ENCODE peak calls at places on chromosomes 6 and 20, in five cellular contexts. One of them, this sample, is unnamed.

GRCh38 chr6:6688951-6689350 is 100.4 kb downstream of the LY86 start:
- DNase-seq in endothelial cell of umbilical vein: peak
- DNase-seq in ELF-1: no peak
- DNase-seq in AG08396: no peak
- DNase-seq in cardiac fibroblast: no peak
- DNase-seq in this sample: no peak

GRCh38 chr20:62643521-62644043 is 1.3 kb downstream of the SLCO4A1 start:
- DNase-seq in endothelial cell of umbilical vein: no peak
- DNase-seq in ELF-1: no peak
- DNase-seq in AG08396: no peak
- DNase-seq in cardiac fibroblast: no peak
- DNase-seq in this sample: no peak

GRCh38 chr6:63649269-63649668 is 13.7 kb downstream of the PHF3 start:
- DNase-seq in endothelial cell of umbilical vein: no peak
- DNase-seq in ELF-1: no peak
- DNase-seq in AG08396: no peak
- DNase-seq in cardiac fibroblast: no peak
- DNase-seq in this sample: no peak

GRCh38 chr20:25014816-25015215 is 22.3 kb upstream of the APMAP start:
- DNase-seq in endothelial cell of umbilical vein: no peak
- DNase-seq in ELF-1: no peak
- DNase-seq in AG08396: no peak
- DNase-seq in cardiac fibroblast: no peak
- DNase-seq in this sample: no peak

GRCh38 chr6:31465718-31466117 is 32.2 kb upstream of the MICB start:
- DNase-seq in endothelial cell of umbilical vein: no peak
- DNase-seq in ELF-1: no peak
- DNase-seq in AG08396: no peak
- DNase-seq in cardiac fibroblast: no peak
- DNase-seq in this sample: no peak

GRCh38 chr6:140586426-140587061 is 1212.1 kb upstream of the CITED2 start:
- DNase-seq in endothelial cell of umbilical vein: no peak
- DNase-seq in ELF-1: no peak
- DNase-seq in AG08396: no peak
- DNase-seq in cardiac fibroblast: no peak
- DNase-seq in this sample: no peak

GRCh38 chr20:54514020-54514607 is 38.7 kb downstream of the DOK5 start:
- DNase-seq in endothelial cell of umbilical vein: no peak
- DNase-seq in ELF-1: no peak
- DNase-seq in AG08396: no peak
- DNase-seq in cardiac fibroblast: no peak
- DNase-seq in this sample: no peak

GRCh38 chr20:3209946-3210317 is 634 bp downstream of the ITPA start:
- DNase-seq in endothelial cell of umbilical vein: peak
- DNase-seq in ELF-1: no peak
- DNase-seq in AG08396: no peak
- DNase-seq in cardiac fibroblast: peak
- DNase-seq in this sample: no peak

GRCh38 chr6:134420638-134421181 is 102.8 kb upstream of the SGK1 start:
- DNase-seq in endothelial cell of umbilical vein: peak
- DNase-seq in ELF-1: no peak
- DNase-seq in AG08396: peak
- DNase-seq in cardiac fibroblast: peak
- DNase-seq in this sample: no peak

GRCh38 chr20:44700306-44700705 is 14.9 kb upstream of the CCN5 start:
- DNase-seq in endothelial cell of umbilical vein: no peak
- DNase-seq in ELF-1: no peak
- DNase-seq in AG08396: no peak
- DNase-seq in cardiac fibroblast: no peak
- DNase-seq in this sample: no peak

GRCh38 chr6:111481836-111482235 is 1.2 kb downstream of the REV3L start:
- DNase-seq in endothelial cell of umbilical vein: peak
- DNase-seq in ELF-1: no peak
- DNase-seq in AG08396: no peak
- DNase-seq in cardiac fibroblast: peak
- DNase-seq in this sample: no peak

GRCh38 chr20:50436052-50436656 is 74.0 kb upstream of the PTPN1 start:
- DNase-seq in endothelial cell of umbilical vein: no peak
- DNase-seq in ELF-1: no peak
- DNase-seq in AG08396: no peak
- DNase-seq in cardiac fibroblast: no peak
- DNase-seq in this sample: no peak

GRCh38 chr6:157787080-157787479 is 36.0 kb upstream of the SNX9 start:
- DNase-seq in endothelial cell of umbilical vein: no peak
- DNase-seq in ELF-1: no peak
- DNase-seq in AG08396: no peak
- DNase-seq in cardiac fibroblast: peak
- DNase-seq in this sample: no peak

GRCh38 chr6:140846518-140847277 is 1286.0 kb upstream of the GJE1 start:
- DNase-seq in endothelial cell of umbilical vein: peak
- DNase-seq in ELF-1: no peak
- DNase-seq in AG08396: no peak
- DNase-seq in cardiac fibroblast: peak
- DNase-seq in this sample: no peak

GRCh38 chr6:149077208-149077607 is 240.3 kb upstream of the TAB2 start:
- DNase-seq in endothelial cell of umbilical vein: no peak
- DNase-seq in ELF-1: no peak
- DNase-seq in AG08396: no peak
- DNase-seq in cardiac fibroblast: peak
- DNase-seq in this sample: no peak

GRCh38 chr6:148906386-148906785 is 159.6 kb downstream of the UST start:
- DNase-seq in endothelial cell of umbilical vein: no peak
- DNase-seq in ELF-1: no peak
- DNase-seq in AG08396: no peak
- DNase-seq in cardiac fibroblast: no peak
- DNase-seq in this sample: no peak

GRCh38 chr6:122869437-122870024 is 80.5 kb downstream of the SMPDL3A start:
- DNase-seq in endothelial cell of umbilical vein: peak
- DNase-seq in ELF-1: peak
- DNase-seq in AG08396: peak
- DNase-seq in cardiac fibroblast: peak
- DNase-seq in this sample: peak

GRCh38 chr6:88360203-88360797 is 194.2 kb upstream of the CNR1 start:
- DNase-seq in endothelial cell of umbilical vein: no peak
- DNase-seq in ELF-1: no peak
- DNase-seq in AG08396: no peak
- DNase-seq in cardiac fibroblast: peak
- DNase-seq in this sample: no peak

GRCh38 chr20:24872291-24873014 is 76.6 kb upstream of the CST7 start:
- DNase-seq in endothelial cell of umbilical vein: no peak
- DNase-seq in ELF-1: no peak
- DNase-seq in AG08396: no peak
- DNase-seq in cardiac fibroblast: no peak
- DNase-seq in this sample: no peak

GRCh38 chr20:62636446-62636845 is 5.9 kb upstream of the SLCO4A1 start:
- DNase-seq in endothelial cell of umbilical vein: no peak
- DNase-seq in ELF-1: no peak
- DNase-seq in AG08396: no peak
- DNase-seq in cardiac fibroblast: no peak
- DNase-seq in this sample: peak

GRCh38 chr6:33843086-33843695 is 39.4 kb upstream of the MLN start:
- DNase-seq in endothelial cell of umbilical vein: no peak
- DNase-seq in ELF-1: no peak
- DNase-seq in AG08396: no peak
- DNase-seq in cardiac fibroblast: no peak
- DNase-seq in this sample: no peak

This sample was measured in A673.